ENCODE peak calls at places on chromosomes 1 and 21, in nine cellular contexts. T is neural progenitor cell, J is tibial nerve, K is transverse colon, Z is H1, C is hepatocyte, R is foreskin fibroblast, Q is breast epithelium, D is mucosa of descending colon. V is an unnamed sample.

GRCh38 chr1:87594736-87595383 is 266.2 kb downstream of the LMO4 start:
- DNase-seq in C (peak), R (no peak), Z (no peak), D (no peak), K (no peak), J (no peak), T (no peak), Q (no peak), V (peak)

GRCh38 chr1:17630048-17630830 is 90.7 kb downstream of the ARHGEF10L start:
- DNase-seq in T (no peak), K (peak), Z (no peak), C (no peak), R (no peak), Q (no peak), J (peak), D (no peak), V (peak)

GRCh38 chr21:34129971-34130597 is 56.7 kb downstream of the MRPS6 start:
- DNase-seq in T (peak), R (no peak), C (peak), K (no peak), Q (no peak), D (no peak), J (no peak), Z (peak), V (peak)

GRCh38 chr1:169521226-169521625 is 35.5 kb upstream of the SLC19A2 start:
- DNase-seq in J (no peak), K (peak), C (no peak), Q (no peak), D (peak), R (no peak), Z (no peak), T (no peak), V (no peak)

GRCh38 chr1:166626711-166627110 is 212.6 kb upstream of the POGK start:
- DNase-seq in J (no peak), K (no peak), C (no peak), Q (no peak), T (no peak), R (no peak), Z (no peak), D (no peak), V (no peak)

GRCh38 chr1:236220473-236220872 is 61.3 kb downstream of the ERO1B start:
- DNase-seq in D (no peak), Q (no peak), T (no peak), J (no peak), R (no peak), K (no peak), C (no peak), Z (no peak), V (no peak)

GRCh38 chr1:216076751-216077150 is 346.5 kb downstream of the USH2A start:
- DNase-seq in Z (no peak), T (no peak), D (no peak), Q (no peak), C (no peak), R (no peak), K (no peak), J (no peak), V (no peak)

GRCh38 chr1:170530972-170531757 is 801 bp upstream of the GORAB start:
- DNase-seq in R (no peak), C (no peak), K (peak), Z (no peak), T (peak), D (no peak), Q (no peak), J (no peak), V (peak)

GRCh38 chr1:22364764-22365163 is 86.9 kb upstream of the ZBTB40 start:
- DNase-seq in D (no peak), C (no peak), J (no peak), Z (no peak), K (no peak), Q (no peak), R (no peak), T (no peak), V (no peak)

GRCh38 chr1:174875306-174875705 is 124.4 kb upstream of the CACYBP start:
- DNase-seq in J (no peak), K (peak), Q (peak), T (peak), C (peak), Z (no peak), R (no peak), D (peak), V (no peak)

GRCh38 chr1:30068787-30069472 is 654.5 kb downstream of the MATN1 start:
- DNase-seq in J (no peak), Q (no peak), Z (no peak), K (no peak), R (no peak), C (no peak), T (no peak), D (no peak), V (no peak)

GRCh38 chr1:192546596-192547199 is 28.9 kb upstream of the RGS1 start:
- DNase-seq in R (no peak), T (no peak), Z (no peak), D (no peak), J (no peak), K (no peak), C (no peak), Q (no peak), V (peak)

GRCh38 chr1:53139911-53140310 is 2.5 kb downstream of the SLC1A7 start:
- DNase-seq in C (no peak), T (no peak), Q (no peak), K (no peak), J (no peak), Z (no peak), D (no peak), R (no peak), V (peak)

GRCh38 chr1:156060937-156061636 is at the start of gene RAB25:
- DNase-seq in J (no peak), R (no peak), Z (peak), K (peak), C (peak), Q (peak), T (peak), D (peak), V (no peak)

GRCh38 chr1:1421147-1421906 is at the start of gene ANKRD65:
- DNase-seq in D (peak), K (no peak), Z (peak), R (no peak), J (no peak), Q (no peak), C (no peak), T (peak), V (no peak)

GRCh38 chr21:26835027-26835713 is 10.0 kb downstream of the ADAMTS1 start:
- DNase-seq in T (no peak), Q (no peak), K (no peak), D (no peak), J (no peak), R (peak), C (no peak), Z (no peak), V (peak)

GRCh38 chr1:63448741-63449140 is 74.3 kb downstream of the ITGB3BP start:
- DNase-seq in T (no peak), D (no peak), Q (no peak), Z (no peak), K (no peak), J (no peak), C (no peak), R (no peak), V (peak)

GRCh38 chr1:40649592-40649930 is 15.9 kb downstream of the RIMS3 start:
- DNase-seq in D (no peak), C (no peak), Q (no peak), R (no peak), J (no peak), T (no peak), Z (no peak), K (no peak), V (no peak)

GRCh38 chr1:5856246-5856815 is 135.9 kb downstream of the NPHP4 start:
- DNase-seq in J (no peak), T (no peak), K (no peak), Q (no peak), C (no peak), Z (no peak), D (no peak), R (no peak), V (no peak)

GRCh38 chr21:43916691-43917514 is 51.9 kb downstream of the AGPAT3 start:
- DNase-seq in J (no peak), Z (peak), T (no peak), C (no peak), R (no peak), K (no peak), D (no peak), Q (no peak), V (no peak)
- H3K4me3 ChIP-seq in J (no peak), Z (no peak), T (no peak), C (no peak), R (peak), K (peak), D (no peak), Q (peak), V (no peak)

GRCh38 chr1:159911668-159912067 is 11.7 kb upstream of the CFAP45 start:
- DNase-seq in D (no peak), Q (no peak), C (no peak), Z (no peak), K (no peak), T (no peak), R (no peak), J (no peak), V (no peak)
- TF ChIP-seq CTCF in D (no peak), Q (no peak), C (no peak), Z (no peak), K (no peak), T (no peak), R (no peak), J (no peak), V (no peak)

DNA sequence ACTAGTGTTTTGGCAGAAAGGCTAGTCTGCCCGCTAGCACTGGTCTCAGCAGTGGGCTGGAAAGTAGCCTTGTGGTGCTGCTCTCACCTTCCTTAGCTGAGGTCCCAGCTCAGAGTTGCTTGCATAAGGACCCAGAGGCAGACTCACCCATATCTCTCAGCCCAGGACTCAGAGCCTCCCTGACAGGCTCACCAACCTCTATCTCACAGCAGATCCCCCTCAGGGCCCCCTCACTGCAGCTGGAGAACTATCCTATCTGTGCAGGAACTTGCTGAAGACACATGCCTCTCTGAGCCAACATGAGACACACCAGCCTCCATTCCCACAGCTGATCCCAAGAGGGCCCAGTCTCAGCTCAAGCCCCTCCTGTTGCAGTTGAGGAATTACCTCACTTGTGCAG is 82.6 kb downstream of the IARS2 start:
- DNase-seq in K (no peak), R (no peak), Z (no peak), Q (no peak), C (no peak), T (no peak), J (no peak), D (no peak), V (no peak)
- H3K4me3 ChIP-seq in K (no peak), R (no peak), Z (no peak), Q (no peak), C (no peak), T (no peak), J (no peak), D (no peak), V (no peak)

DNA sequence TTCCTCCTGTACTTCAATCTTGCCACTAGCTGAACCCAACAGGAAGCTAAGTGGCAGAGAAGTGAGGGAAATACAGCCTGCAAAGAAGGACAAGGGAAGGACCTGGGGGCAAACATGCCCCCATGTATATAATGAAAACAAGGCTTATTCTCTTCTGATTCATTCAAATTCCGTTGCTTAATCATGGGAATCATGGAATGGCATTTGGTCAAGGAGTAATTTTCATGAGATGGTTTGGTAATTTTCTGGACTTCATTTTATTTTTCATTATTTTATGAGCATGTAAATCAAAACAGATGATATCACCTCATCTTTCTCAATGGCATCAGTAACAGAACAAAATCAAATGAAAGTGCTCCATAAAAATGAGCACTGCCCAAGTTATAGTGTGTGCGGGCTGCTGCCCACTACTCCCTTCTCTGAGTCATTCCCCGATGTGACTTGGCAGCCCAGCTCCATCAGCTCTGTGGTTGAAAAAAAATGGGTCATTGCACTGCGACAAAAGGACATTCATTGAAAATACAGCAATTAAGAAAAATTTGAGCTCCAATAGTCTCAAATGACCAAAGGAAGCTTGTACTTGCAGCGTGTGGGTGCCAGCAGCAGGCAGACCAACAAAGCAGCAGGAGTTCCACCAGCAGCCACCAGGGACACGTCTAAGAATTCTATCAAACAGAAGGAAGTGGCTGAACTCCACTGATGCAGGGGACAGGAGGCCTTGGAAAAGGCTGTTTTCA is 84.3 kb upstream of the VAV3 start:
- DNase-seq in D (no peak), Z (peak), J (no peak), C (peak), Q (no peak), T (peak), R (no peak), K (no peak), V (no peak)
- TF ChIP-seq CTCF in D (no peak), Z (peak), J (peak), C (peak), Q (peak), T (peak), R (peak), K (no peak), V (peak)

DNA sequence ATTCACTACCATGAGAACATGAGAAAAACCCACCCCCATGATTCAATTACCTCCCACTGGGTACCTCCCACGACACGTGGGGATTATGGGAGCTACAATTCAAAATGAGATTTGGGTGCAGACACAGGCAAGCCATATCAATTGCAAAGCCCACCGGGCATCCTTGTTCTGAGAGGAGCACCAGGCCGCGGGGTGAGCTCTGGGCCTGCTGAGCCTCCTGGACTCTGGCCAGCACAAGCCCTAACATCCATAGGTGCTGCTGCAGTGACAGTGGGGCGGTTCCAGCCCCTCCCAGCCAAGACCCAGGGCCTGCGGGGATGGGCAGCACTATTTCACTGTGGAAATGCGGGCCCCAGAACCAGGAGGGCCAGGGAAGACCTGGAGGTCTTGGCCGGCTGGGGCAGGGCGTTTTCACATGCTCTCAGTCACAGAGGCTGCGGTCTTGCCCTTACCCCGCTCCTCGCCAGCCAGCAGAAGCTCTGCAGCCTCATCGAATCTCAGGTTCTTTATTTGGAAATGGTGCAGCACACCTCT is 103.8 kb downstream of the PCBP3 start:
- DNase-seq in D (no peak), J (no peak), T (no peak), Z (peak), R (no peak), K (no peak), C (no peak), Q (no peak), V (no peak)
- H3K4me3 ChIP-seq in D (no peak), J (no peak), T (no peak), Z (no peak), R (no peak), K (no peak), C (no peak), Q (no peak), V (no peak)

GRCh38 chr21:22314963-22315362 is 1316.8 kb downstream of the NCAM2 start:
- DNase-seq in Z (no peak), Q (no peak), K (no peak), J (no peak), C (no peak), R (no peak), D (no peak), T (no peak), V (no peak)

GRCh38 chr21:22311741-22312462 is 1313.7 kb downstream of the NCAM2 start:
- DNase-seq in D (no peak), T (no peak), K (no peak), C (no peak), J (no peak), R (no peak), Z (no peak), Q (no peak), V (no peak)
- TF ChIP-seq CTCF in D (no peak), T (no peak), K (no peak), C (no peak), J (no peak), R (no peak), Z (no peak), Q (no peak), V (no peak)

V was measured in fibroblast of the aortic adventitia.